ENCODE peak calls at places on chromosomes 12 and 14, in four cellular contexts. One of them, this sample, is unnamed.
A peak's percentile ranks its signal among the peaks of the same experiment; 100 is the strongest.

GRCh38 chr14:32468955-32469354 is 139.9 kb downstream of the AKAP6 start:
- DNase-seq in neuronal stem cell: no peak
- DNase-seq in H1: no peak
- DNase-seq in IMR-90: peak; percentile 72
- DNase-seq in this sample: peak; percentile 81

GRCh38 chr14:89746654-89747053 is 207.9 kb downstream of the EFCAB11 start:
- DNase-seq in neuronal stem cell: no peak
- DNase-seq in H1: no peak
- DNase-seq in IMR-90: no peak
- DNase-seq in this sample: no peak

GRCh38 chr14:81533536-81534343 is at the start of gene SEL1L:
- DNase-seq in neuronal stem cell: peak; percentile 100
- DNase-seq in H1: peak; percentile 97
- DNase-seq in IMR-90: peak; percentile 99
- DNase-seq in this sample: peak; percentile 100

GRCh38 chr14:36524874-36525745 is 5.1 kb upstream of the NKX2-1 start:
- DNase-seq in neuronal stem cell: peak; percentile 81
- DNase-seq in H1: peak; percentile 82
- DNase-seq in IMR-90: no peak
- DNase-seq in this sample: no peak

GRCh38 chr14:61607570-61608244 is 87.6 kb upstream of the HIF1A start:
- DNase-seq in neuronal stem cell: no peak
- DNase-seq in H1: no peak
- DNase-seq in IMR-90: no peak
- DNase-seq in this sample: no peak

GRCh38 chr14:24780278-24780677 is 146.3 kb upstream of the GZMB start:
- DNase-seq in neuronal stem cell: no peak
- DNase-seq in H1: no peak
- DNase-seq in IMR-90: no peak
- DNase-seq in this sample: no peak

GRCh38 chr14:69547701-69548348 is 26.8 kb downstream of the CCDC177 start:
- DNase-seq in neuronal stem cell: peak; percentile 66
- DNase-seq in H1: no peak
- DNase-seq in IMR-90: no peak
- DNase-seq in this sample: peak; percentile 22

GRCh38 chr14:96455588-96455987 is 46.6 kb upstream of the PAPOLA start:
- DNase-seq in neuronal stem cell: no peak
- DNase-seq in H1: no peak
- DNase-seq in IMR-90: peak; percentile 12
- DNase-seq in this sample: no peak

GRCh38 chr12:2574536-2574935 is 220.2 kb upstream of the FKBP4 start:
- DNase-seq in neuronal stem cell: no peak
- DNase-seq in H1: no peak
- DNase-seq in IMR-90: no peak
- DNase-seq in this sample: no peak

GRCh38 chr14:80364274-80364673 is 153.0 kb upstream of the DIO2 start:
- DNase-seq in neuronal stem cell: no peak
- DNase-seq in H1: no peak
- DNase-seq in IMR-90: peak; percentile 21
- DNase-seq in this sample: peak; percentile 23

GRCh38 chr14:68547305-68548193 is 245.3 kb downstream of the ZFP36L1 start:
- DNase-seq in neuronal stem cell: no peak
- DNase-seq in H1: no peak
- DNase-seq in IMR-90: peak; percentile 93
- DNase-seq in this sample: peak; percentile 98

GRCh38 chr12:32435921-32436710 is 36.8 kb downstream of the FGD4 start:
- DNase-seq in neuronal stem cell: no peak
- DNase-seq in H1: no peak
- DNase-seq in IMR-90: peak; percentile 40
- DNase-seq in this sample: peak; percentile 75

GRCh38 chr14:64841121-64841611 is 38.5 kb downstream of the SPTB start:
- DNase-seq in neuronal stem cell: no peak
- DNase-seq in H1: peak; percentile 21
- DNase-seq in IMR-90: peak; percentile 62
- DNase-seq in this sample: peak; percentile 45

GRCh38 chr12:104573-105081 is 38.1 kb downstream of the IQSEC3 start:
- DNase-seq in neuronal stem cell: no peak
- DNase-seq in H1: no peak
- DNase-seq in IMR-90: no peak
- DNase-seq in this sample: no peak

GRCh38 chr12:8780389-8780788 is 42.0 kb upstream of the A2ML1 start:
- DNase-seq in neuronal stem cell: no peak
- DNase-seq in H1: no peak
- DNase-seq in IMR-90: peak; percentile 44
- DNase-seq in this sample: peak; percentile 50

GRCh38 chr12:14238224-14238792 is 127.2 kb upstream of the ATF7IP start:
- DNase-seq in neuronal stem cell: no peak
- DNase-seq in H1: no peak
- DNase-seq in IMR-90: peak; percentile 55
- DNase-seq in this sample: peak; percentile 41

GRCh38 chr12:113057565-113058485 is 1.3 kb downstream of the DTX1 start:
- DNase-seq in neuronal stem cell: no peak
- DNase-seq in H1: no peak
- DNase-seq in IMR-90: no peak
- DNase-seq in this sample: no peak

GRCh38 chr12:67794151-67794550 is 145.6 kb downstream of the DYRK2 start:
- DNase-seq in neuronal stem cell: no peak
- DNase-seq in H1: no peak
- DNase-seq in IMR-90: peak; percentile 84
- DNase-seq in this sample: no peak

DNA sequence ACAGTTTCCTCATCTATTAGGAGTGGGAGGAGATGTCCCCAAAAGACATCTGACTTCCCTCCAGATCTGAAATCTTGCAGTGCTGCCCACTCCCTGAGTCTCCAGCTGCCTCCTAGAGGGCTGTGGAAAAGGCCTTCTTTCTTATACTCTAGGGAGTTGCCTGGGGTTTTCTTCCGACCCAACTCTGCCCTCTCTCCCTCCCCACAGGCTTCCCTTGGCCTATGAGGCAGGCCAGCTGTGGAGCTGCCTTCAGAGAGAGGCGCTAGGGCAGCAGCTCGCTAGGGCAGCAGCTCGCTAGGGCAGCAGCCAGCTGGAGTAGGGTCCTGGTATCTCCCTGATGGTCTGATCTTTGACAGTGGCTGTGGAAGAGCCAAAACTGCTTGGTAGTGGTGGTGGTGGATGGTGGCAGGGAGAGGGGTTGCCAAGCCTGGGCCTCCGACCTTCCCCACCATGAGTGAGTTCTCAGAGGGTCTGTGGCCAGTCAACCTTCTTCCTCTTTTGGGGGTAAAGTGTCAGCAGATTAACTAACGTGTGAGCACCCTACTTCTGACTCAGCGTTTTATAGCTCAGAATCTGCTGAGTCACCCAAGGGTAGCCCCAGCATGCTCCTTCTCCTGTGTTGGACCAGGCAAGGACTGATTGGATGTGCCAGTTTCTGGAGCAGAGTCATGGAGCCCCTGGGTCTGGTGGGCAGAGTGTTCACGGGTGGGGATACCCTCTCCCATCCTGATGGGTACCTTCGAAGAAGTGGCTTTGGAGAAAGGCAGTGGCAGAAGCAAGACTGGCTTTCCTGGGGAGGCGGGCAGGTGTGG is 2.3 kb downstream of the SLC48A1 start:
- DNase-seq in neuronal stem cell: no peak
- DNase-seq in H1: no peak
- DNase-seq in IMR-90: no peak
- DNase-seq in this sample: peak; percentile 44
- H3K14ac ChIP-seq in neuronal stem cell: no peak overlapping the region
- H3K14ac ChIP-seq in H1: no peak overlapping the region
- H3K14ac ChIP-seq in IMR-90: peak overlapping the region; percentile 14
- H3K14ac ChIP-seq in this sample: no peak overlapping the region

GRCh38 chr14:104696671-104697316 is 7.4 kb downstream of the INF2 start:
- DNase-seq in neuronal stem cell: no peak
- DNase-seq in H1: no peak
- DNase-seq in IMR-90: no peak
- DNase-seq in this sample: no peak
- H3K14ac ChIP-seq in neuronal stem cell: peak overlapping the region; percentile 38
- H3K14ac ChIP-seq in H1: no peak overlapping the region
- H3K14ac ChIP-seq in IMR-90: no peak overlapping the region
- H3K14ac ChIP-seq in this sample: peak overlapping the region; percentile 66

GRCh38 chr14:72680853-72681640 is 212.9 kb downstream of the DPF3 start:
- DNase-seq in neuronal stem cell: no peak
- DNase-seq in H1: no peak
- DNase-seq in IMR-90: no peak
- DNase-seq in this sample: no peak
- H3K14ac ChIP-seq in neuronal stem cell: no peak overlapping the region
- H3K14ac ChIP-seq in H1: no peak overlapping the region
- H3K14ac ChIP-seq in IMR-90: peak overlapping the region; percentile 77
- H3K14ac ChIP-seq in this sample: no peak overlapping the region

DNA sequence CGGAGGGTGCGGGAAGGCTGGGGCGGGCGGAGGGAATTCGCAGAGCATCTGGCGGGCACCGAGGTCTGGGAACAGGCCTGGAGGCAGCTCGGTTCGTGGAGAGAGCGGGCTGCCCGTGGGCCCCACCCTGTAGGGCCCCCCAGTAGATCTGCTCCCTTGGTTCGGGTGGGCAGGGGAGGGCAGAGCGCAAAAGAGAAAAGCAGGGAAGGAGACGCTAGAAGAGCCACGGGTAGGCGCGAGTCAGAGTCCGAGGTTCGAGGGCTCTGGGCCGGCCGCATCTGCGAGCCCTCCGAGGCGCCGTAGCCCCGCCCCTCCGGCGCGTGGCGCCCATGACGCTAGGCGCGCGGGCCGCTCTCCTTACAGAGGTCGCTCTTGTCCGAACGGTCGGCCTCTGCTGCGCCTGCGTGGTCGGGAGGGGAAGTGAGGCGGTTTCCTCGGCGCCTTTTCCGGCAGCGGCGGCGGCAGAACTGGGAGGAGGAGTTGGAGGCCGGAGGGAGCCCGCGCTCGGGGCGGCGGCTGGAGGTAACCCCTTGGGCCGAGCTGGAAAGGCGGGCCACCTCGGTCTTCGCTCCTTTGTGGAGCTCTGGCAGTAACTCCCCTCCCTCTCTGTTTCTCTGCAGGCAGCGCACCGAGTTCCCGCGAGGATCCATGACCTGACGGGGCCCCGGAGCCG is at the start of gene ARF6:
- DNase-seq in neuronal stem cell: peak; percentile 97
- DNase-seq in H1: peak; percentile 83
- DNase-seq in IMR-90: peak; percentile 96
- DNase-seq in this sample: peak; percentile 97
- H3K14ac ChIP-seq in neuronal stem cell: peak within 1 kb of the TSS; percentile 94
- H3K14ac ChIP-seq in H1: no peak within 1 kb of the TSS
- H3K14ac ChIP-seq in IMR-90: peak within 1 kb of the TSS; percentile 97
- H3K14ac ChIP-seq in this sample: peak within 1 kb of the TSS; percentile 99

GRCh38 chr12:48817957-48818830 is at the start of gene CACNB3:
- DNase-seq in neuronal stem cell: peak; percentile 71
- DNase-seq in H1: no peak
- DNase-seq in IMR-90: peak; percentile 43
- DNase-seq in this sample: peak; percentile 66
- H3K14ac ChIP-seq in neuronal stem cell: peak within 1 kb of the TSS; percentile 25
- H3K14ac ChIP-seq in H1: no peak within 1 kb of the TSS
- H3K14ac ChIP-seq in IMR-90: peak within 1 kb of the TSS; percentile 55
- H3K14ac ChIP-seq in this sample: peak within 1 kb of the TSS; percentile 78

GRCh38 chr12:100674009-100674888 is 100.8 kb downstream of the GAS2L3 start:
- DNase-seq in neuronal stem cell: no peak
- DNase-seq in H1: no peak
- DNase-seq in IMR-90: no peak
- DNase-seq in this sample: no peak
- H3K14ac ChIP-seq in neuronal stem cell: no peak overlapping the region
- H3K14ac ChIP-seq in H1: no peak overlapping the region
- H3K14ac ChIP-seq in IMR-90: no peak overlapping the region
- H3K14ac ChIP-seq in this sample: no peak overlapping the region